ENCODE peak calls at places on chromosome 16, in six cellular contexts. Q is nephron progenitor cell; I is tibial nerve; G is epithelial cell of esophagus; N is CD4-positive, alpha-beta T cell; T is left ventricle myocardium inferior. W is an unnamed sample.

GRCh38 chr16:49469930-49470451 is 96.4 kb downstream of the C16orf78 start:
- DNase-seq in Q (no peak), I (no peak), G (no peak), N (no peak), T (no peak), W (peak)

GRCh38 chr16:8958344-8958808 is 5.3 kb downstream of the USP7 start:
- DNase-seq in Q (no peak), I (no peak), G (peak), N (no peak), T (peak), W (no peak)

GRCh38 chr16:11470676-11471415 is 115.9 kb downstream of the LITAF start:
- DNase-seq in Q (no peak), I (no peak), G (peak), N (no peak), T (no peak), W (no peak)

GRCh38 chr16:85473909-85474640 is 139.0 kb upstream of the GSE1 start:
- DNase-seq in Q (peak), I (no peak), G (no peak), N (no peak), T (no peak), W (no peak)

GRCh38 chr16:73771196-73771595 is 525.4 kb upstream of the PSMD7 start:
- DNase-seq in Q (no peak), I (no peak), G (no peak), N (no peak), T (no peak), W (no peak)

GRCh38 chr16:54102888-54103866 is 183.4 kb downstream of the IRX3 start:
- DNase-seq in Q (no peak), I (no peak), G (no peak), N (no peak), T (no peak), W (no peak)

GRCh38 chr16:16120382-16121184 is 102.7 kb downstream of the ABCC6 start:
- DNase-seq in Q (no peak), I (no peak), G (no peak), N (no peak), T (peak), W (no peak)

GRCh38 chr16:66949472-66949871 is 11.6 kb upstream of the CES3 start:
- DNase-seq in Q (no peak), I (no peak), G (no peak), N (no peak), T (no peak), W (no peak)

GRCh38 chr16:56277040-56277439 is 85.8 kb downstream of the GNAO1 start:
- DNase-seq in Q (peak), I (no peak), G (no peak), N (no peak), T (no peak), W (no peak)

GRCh38 chr16:72986011-72986410 is 61.9 kb downstream of the ZFHX3 start:
- DNase-seq in Q (no peak), I (peak), G (no peak), N (no peak), T (peak), W (no peak)

GRCh38 chr16:19666451-19666850 is 51.6 kb downstream of the KNOP1 start:
- DNase-seq in Q (no peak), I (no peak), G (no peak), N (no peak), T (peak), W (no peak)

GRCh38 chr16:67562918-67563707 is 787 bp downstream of the CTCF start:
- DNase-seq in Q (peak), I (no peak), G (peak), N (peak), T (peak), W (peak)

GRCh38 chr16:24035127-24035842 is 199.5 kb downstream of the PRKCB start:
- DNase-seq in Q (no peak), I (no peak), G (no peak), N (no peak), T (no peak), W (no peak)

GRCh38 chr16:10265770-10266615 is 83.8 kb upstream of the GRIN2A start:
- DNase-seq in Q (no peak), I (no peak), G (no peak), N (no peak), T (no peak), W (no peak)

GRCh38 chr16:69861276-69862030 is 89.7 kb upstream of the CLEC18A start:
- DNase-seq in Q (no peak), I (peak), G (no peak), N (no peak), T (no peak), W (no peak)

GRCh38 chr16:50496990-50497389 is 51.2 kb upstream of the NKD1 start:
- DNase-seq in Q (no peak), I (no peak), G (peak), N (no peak), T (no peak), W (no peak)

GRCh38 chr16:84460406-84461028 is 43.9 kb downstream of the MEAK7 start:
- DNase-seq in Q (no peak), I (no peak), G (no peak), N (no peak), T (no peak), W (peak)

GRCh38 chr16:66549284-66550131 is at the start of gene TK2:
- DNase-seq in Q (peak), I (peak), G (peak), N (peak), T (peak), W (peak)

GRCh38 chr16:4313563-4314531 is 2.0 kb upstream of the GLIS2 start:
- DNase-seq in Q (peak), I (no peak), G (no peak), N (no peak), T (no peak), W (peak)
- TF ChIP-seq CTCF in Q (peak), I (peak), G (peak), N (peak), T (peak), W (peak)

GRCh38 chr16:59463776-59464175 is 729.7 kb upstream of the GOT2 start:
- DNase-seq in Q (no peak), I (no peak), G (peak), N (no peak), T (no peak), W (no peak)
- TF ChIP-seq CTCF in Q (no peak), I (no peak), G (no peak), N (no peak), T (no peak), W (no peak)

DNA sequence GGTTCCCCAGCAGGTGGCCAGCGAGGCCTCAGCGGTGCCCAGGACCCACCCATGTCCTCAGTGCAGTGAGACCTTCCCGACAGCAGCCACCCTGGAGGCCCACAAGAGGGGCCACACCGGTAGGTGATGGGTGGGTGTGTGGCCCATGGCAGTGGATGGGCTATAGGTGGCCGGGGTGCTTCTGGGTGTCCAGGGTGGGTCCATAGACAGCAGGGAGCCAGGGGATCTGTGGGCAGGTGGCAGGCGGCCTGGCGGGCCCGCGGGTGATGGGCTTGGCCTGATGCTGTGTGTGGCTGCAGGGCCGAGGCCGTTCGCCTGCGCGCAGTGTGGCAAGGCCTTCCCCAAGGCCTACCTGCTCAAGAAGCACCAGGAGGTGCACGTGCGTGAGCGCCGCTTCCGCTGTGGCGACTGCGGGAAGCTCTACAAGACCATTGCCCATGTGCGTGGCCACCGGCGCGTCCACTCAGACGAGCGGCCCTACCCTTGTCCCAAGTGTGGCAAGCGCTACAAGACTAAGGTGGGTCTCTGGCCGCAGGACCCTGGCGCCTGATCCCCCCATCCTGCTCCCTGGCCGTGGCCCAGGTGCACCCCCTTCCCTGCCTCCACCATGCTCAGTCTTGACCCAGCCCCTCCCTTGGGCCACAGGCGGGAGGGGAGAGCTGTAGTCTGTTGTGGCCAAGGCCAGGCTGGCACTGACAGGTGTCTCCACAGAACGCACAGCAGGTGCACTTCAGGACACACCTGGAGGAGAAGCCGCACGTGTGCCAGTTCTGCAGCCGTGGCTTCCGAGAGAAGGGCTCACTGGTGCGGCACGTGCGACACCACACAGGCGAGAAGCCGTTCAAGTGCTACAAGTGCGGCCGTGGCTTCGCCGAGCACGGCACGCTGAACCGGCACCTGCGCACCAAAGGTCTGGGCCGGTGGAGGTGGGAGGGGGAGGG is 2.1 kb upstream of the DNASE1L2 start:
- DNase-seq in Q (no peak), I (no peak), G (no peak), N (no peak), T (no peak), W (no peak)
- TF ChIP-seq CTCF in Q (no peak), I (no peak), G (no peak), N (no peak), T (no peak), W (no peak)

GRCh38 chr16:64983983-64984382 is 137.9 kb downstream of the CDH11 start:
- DNase-seq in Q (peak), I (peak), G (peak), N (no peak), T (no peak), W (peak)
- TF ChIP-seq CTCF in Q (peak), I (no peak), G (peak), N (no peak), T (peak), W (peak)

GRCh38 chr16:79170565-79171242 is 429.8 kb downstream of the MAF start:
- DNase-seq in Q (no peak), I (peak), G (no peak), N (no peak), T (no peak), W (no peak)

GRCh38 chr16:79168321-79168720 is 432.2 kb downstream of the MAF start:
- DNase-seq in Q (no peak), I (no peak), G (no peak), N (no peak), T (no peak), W (no peak)

GRCh38 chr16:79171504-79172240 is 428.9 kb downstream of the MAF start:
- DNase-seq in Q (no peak), I (no peak), G (no peak), N (no peak), T (no peak), W (no peak)

GRCh38 chr16:79167893-79168292 is 432.6 kb downstream of the MAF start:
- DNase-seq in Q (no peak), I (no peak), G (no peak), N (no peak), T (no peak), W (no peak)

GRCh38 chr16:79169239-79169638 is 431.3 kb downstream of the MAF start:
- DNase-seq in Q (no peak), I (no peak), G (no peak), N (no peak), T (no peak), W (no peak)
- TF ChIP-seq CTCF in Q (no peak), I (no peak), G (no peak), N (no peak), T (no peak), W (no peak)

DNA sequence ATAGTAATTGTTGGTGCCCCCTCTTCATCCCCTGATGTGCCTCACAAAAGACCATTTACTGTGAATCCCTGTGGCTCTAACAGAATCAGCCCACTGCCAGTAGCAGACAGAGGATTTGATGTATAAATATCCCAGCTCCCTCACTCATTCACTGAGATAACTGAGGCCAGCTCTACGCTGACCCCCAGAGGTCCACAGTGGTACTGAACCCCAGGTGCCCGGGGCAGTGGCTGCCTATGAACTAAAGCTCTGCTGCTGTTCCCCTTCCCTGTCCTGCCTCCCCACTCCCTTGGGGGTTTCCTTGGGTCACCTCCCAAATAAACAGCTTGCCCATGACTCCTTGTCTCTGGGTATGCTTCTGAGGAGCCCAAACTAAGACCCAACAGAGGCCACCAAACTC is 295.8 kb downstream of the FOXL1 start:
- DNase-seq in Q (no peak), I (no peak), G (peak), N (no peak), T (no peak), W (no peak)
- TF ChIP-seq CTCF in Q (peak), I (peak), G (peak), N (peak), T (peak), W (peak)

DNA sequence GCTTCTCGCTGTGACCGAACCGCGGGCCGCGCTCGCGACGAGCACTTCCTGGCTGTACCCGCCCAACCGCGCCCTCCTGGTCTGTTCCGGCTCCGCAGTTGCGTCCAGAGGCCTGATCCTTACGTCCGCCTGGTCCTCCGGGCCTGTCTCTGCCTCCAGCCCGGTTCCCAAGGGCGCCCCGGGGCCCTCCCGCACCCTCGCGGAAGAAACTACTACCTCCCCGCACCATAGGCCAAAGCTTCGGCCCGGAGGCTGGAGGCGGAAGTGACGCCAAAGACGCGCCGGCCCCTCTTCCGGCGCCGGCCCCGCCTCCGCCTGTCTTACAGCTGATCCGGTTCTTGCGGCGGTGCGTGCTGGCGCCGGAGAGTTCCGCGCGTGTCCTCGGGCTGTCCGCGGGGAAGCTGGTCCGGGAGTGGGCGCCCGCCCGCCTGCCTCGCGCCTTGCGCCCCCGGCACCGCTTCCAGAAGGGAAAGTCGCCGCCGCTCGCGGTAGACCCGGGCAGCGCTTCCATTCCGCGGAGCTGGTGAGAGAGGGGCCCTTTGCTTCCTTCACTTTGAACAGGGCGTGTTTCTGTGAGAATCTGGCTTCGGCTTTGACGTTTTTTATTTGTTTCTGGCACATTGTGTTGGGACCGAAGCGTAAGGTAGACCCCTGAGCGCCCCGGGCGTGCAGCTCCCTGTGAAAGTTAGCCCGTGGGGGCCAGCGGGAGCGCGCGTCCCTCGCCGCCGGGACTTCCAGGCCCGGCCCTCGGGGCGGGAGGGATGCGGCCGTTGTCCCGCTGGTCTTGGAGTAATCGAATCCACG is at the start of gene ZNF778:
- DNase-seq in Q (peak), I (peak), G (peak), N (peak), T (peak), W (peak)
- TF ChIP-seq CTCF in Q (no peak), I (no peak), G (no peak), N (no peak), T (no peak), W (no peak)

DNA sequence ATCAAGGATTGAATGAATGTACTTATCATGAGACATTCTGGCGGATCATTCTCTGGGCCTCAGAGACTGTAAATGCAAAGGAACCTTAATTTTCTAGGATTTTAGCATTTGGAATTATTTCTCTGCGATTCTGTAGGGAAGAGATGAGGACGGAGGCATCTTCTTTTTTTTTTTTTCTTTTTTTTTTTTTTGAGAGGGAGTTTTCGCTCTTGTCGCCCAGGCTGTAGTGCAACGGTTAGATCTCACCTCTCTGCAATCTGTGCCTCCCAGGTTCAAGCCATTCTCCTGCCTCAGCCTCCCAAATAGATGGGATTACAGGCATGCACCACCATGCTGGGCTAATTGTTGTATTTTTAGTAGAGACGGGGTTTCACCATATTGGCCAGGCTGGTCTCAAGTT is 2.1 kb downstream of the ITGAL start:
- DNase-seq in Q (no peak), I (no peak), G (no peak), N (no peak), T (no peak), W (no peak)
- TF ChIP-seq CTCF in Q (no peak), I (no peak), G (no peak), N (no peak), T (no peak), W (no peak)

GRCh38 chr16:82010649-82011048 is 621 bp downstream of the SDR42E1 start:
- DNase-seq in Q (no peak), I (no peak), G (no peak), N (no peak), T (no peak), W (no peak)

GRCh38 chr16:82011199-82011641 is at the start of gene SDR42E1:
- DNase-seq in Q (no peak), I (no peak), G (peak), N (peak), T (no peak), W (no peak)

GRCh38 chr16:82020051-82020450 is 8.8 kb upstream of the SDR42E1 start:
- DNase-seq in Q (no peak), I (no peak), G (no peak), N (no peak), T (no peak), W (no peak)

GRCh38 chr16:82016964-82017363 is 5.7 kb upstream of the SDR42E1 start:
- DNase-seq in Q (no peak), I (peak), G (peak), N (no peak), T (no peak), W (no peak)

DNA sequence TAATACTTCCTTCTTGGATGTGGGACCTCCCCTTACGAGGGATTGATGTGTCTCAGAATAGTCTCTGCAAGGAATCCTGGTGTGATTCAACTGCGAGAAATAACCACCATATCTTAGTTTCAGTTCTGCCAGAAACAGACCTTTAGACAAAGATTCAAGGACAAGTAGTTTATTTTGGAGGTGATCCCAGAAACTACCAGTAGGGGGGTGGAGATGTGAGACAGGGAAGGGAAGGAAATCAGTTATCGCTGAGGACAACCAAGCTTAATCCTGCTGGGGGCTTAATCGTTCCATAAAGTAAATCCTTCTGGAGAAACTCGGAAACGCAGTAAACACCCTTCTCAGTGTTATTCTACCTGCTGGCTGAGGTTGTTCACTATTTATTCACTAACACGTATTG is 5.0 kb upstream of the SDR42E1 start:
- DNase-seq in Q (no peak), I (peak), G (peak), N (no peak), T (no peak), W (no peak)
- TF ChIP-seq CTCF in Q (no peak), I (no peak), G (peak), N (no peak), T (peak), W (peak)